ENCODE peak calls at places on chromosomes 12 and 14, in seven cellular contexts. K is ELF-1, L is activated gamma-delta T cell treated with Interleukin-2 at 50 U/mL for 16 hours, M is SW480, G is right cardiac atrium, J is stromal cell of bone marrow, E is NCI-H2081. D is an unnamed sample.

GRCh38 chr14:24079521-24080141 is 8.3 kb downstream of the CPNE6 start:
- DNase-seq in K (peak; percentile 73), L (no peak), M (no peak), G (no peak), J (no peak), E (no peak), D (no peak)

GRCh38 chr14:104001003-104001402 is 58.7 kb upstream of the RD3L start:
- DNase-seq in K (peak; percentile 14), L (no peak), M (peak; percentile 26), G (no peak), J (no peak), E (no peak), D (no peak)

GRCh38 chr12:117854339-117855012 is 114.3 kb downstream of the KSR2 start:
- DNase-seq in K (peak; percentile 82), L (no peak), M (peak; percentile 40), G (no peak), J (no peak), E (peak; percentile 50), D (peak; percentile 25)

GRCh38 chr12:106889326-106889725 is 66.4 kb upstream of the TMEM263 start:
- DNase-seq in K (no peak), L (no peak), M (no peak), G (no peak), J (no peak), E (no peak), D (no peak)

GRCh38 chr14:101363261-101363555 is 198.1 kb upstream of the DIO3 start:
- DNase-seq in K (no peak), L (no peak), M (no peak), G (no peak), J (no peak), E (no peak), D (no peak)

GRCh38 chr12:78636253-78636855 is 228.2 kb upstream of the SYT1 start:
- DNase-seq in K (no peak), L (no peak), M (no peak), G (no peak), J (no peak), E (no peak), D (no peak)

GRCh38 chr12:45040977-45041376 is 9.9 kb downstream of the DBX2 start:
- DNase-seq in K (no peak), L (no peak), M (no peak), G (no peak), J (no peak), E (no peak), D (no peak)

GRCh38 chr12:66321433-66321832 is 19.1 kb downstream of the HELB start:
- DNase-seq in K (no peak), L (no peak), M (no peak), G (no peak), J (no peak), E (no peak), D (no peak)

GRCh38 chr14:29494312-29494711 is 433.3 kb downstream of the PRKD1 start:
- DNase-seq in K (no peak), L (no peak), M (no peak), G (no peak), J (no peak), E (no peak), D (no peak)

GRCh38 chr12:57241556-57242310 is 9.3 kb downstream of the STAC3 start:
- DNase-seq in K (no peak), L (no peak), M (no peak), G (no peak), J (no peak), E (no peak), D (peak; percentile 32)

GRCh38 chr12:38053655-38054464 is 262.7 kb upstream of the ALG10B start:
- DNase-seq in K (peak; percentile 98), L (no peak), M (peak; percentile 54), G (no peak), J (no peak), E (peak; percentile 60), D (no peak)

GRCh38 chr12:57793920-57794319 is 11.3 kb downstream of the TSFM start:
- DNase-seq in K (no peak), L (no peak), M (no peak), G (no peak), J (peak; percentile 72), E (no peak), D (no peak)

GRCh38 chr14:68297871-68298468 is 478.4 kb downstream of the RAD51B start:
- DNase-seq in K (peak; percentile 74), L (no peak), M (peak; percentile 19), G (no peak), J (no peak), E (no peak), D (no peak)

GRCh38 chr12:76356094-76356493 is 7.9 kb upstream of the BBS10 start:
- DNase-seq in K (no peak), L (no peak), M (no peak), G (no peak), J (no peak), E (no peak), D (no peak)

GRCh38 chr14:95156765-95157194 is 549 bp downstream of the DICER1 start:
- DNase-seq in K (no peak), L (peak; percentile 26), M (peak; percentile 47), G (peak; percentile 79), J (no peak), E (no peak), D (peak; percentile 27)

GRCh38 chr12:106144847-106145246 is 6.1 kb upstream of the NUAK1 start:
- DNase-seq in K (no peak), L (no peak), M (no peak), G (no peak), J (no peak), E (no peak), D (no peak)

GRCh38 chr12:84763112-84763511 is 149.5 kb downstream of the SLC6A15 start:
- DNase-seq in K (no peak), L (no peak), M (no peak), G (no peak), J (peak; percentile 69), E (no peak), D (no peak)

GRCh38 chr12:122422769-122423257 is 344 bp upstream of the CLIP1 start:
- DNase-seq in K (peak; percentile 68), L (peak; percentile 9), M (peak; percentile 46), G (no peak), J (peak; percentile 54), E (peak; percentile 25), D (peak; percentile 39)

D was measured in NCI-H1092 treated with DMSO at 0.1 percent for 48 hours.